ENCODE peak calls at places on chromosomes 7 and 10, in nine cellular contexts. P, H, V, U, S, Z, T, X and J are unnamed samples.

GRCh38 chr10:33706191-33706590 is 371.7 kb upstream of the NRP1 start:
- DNase-seq in P (no peak), H (peak; percentile 99), V (peak; percentile 52), U (no peak), S (peak; percentile 54), Z (no peak), T (peak; percentile 95), X (no peak), J (peak; percentile 41)

GRCh38 chr10:121426307-121426706 is 171.9 kb downstream of the FGFR2 start:
- DNase-seq in P (no peak), H (peak; percentile 19), V (no peak), U (peak; percentile 69), S (no peak), Z (no peak), T (no peak), X (no peak), J (no peak)

GRCh38 chr10:125005312-125006187 is 63.6 kb downstream of the ZRANB1 start:
- DNase-seq in P (peak; percentile 28), H (no peak), V (no peak), U (no peak), S (no peak), Z (no peak), T (no peak), X (no peak), J (no peak)

GRCh38 chr10:113096111-113097045 is 146.3 kb downstream of the TCF7L2 start:
- DNase-seq in P (no peak), H (no peak), V (no peak), U (no peak), S (peak; percentile 59), Z (no peak), T (no peak), X (no peak), J (no peak)

GRCh38 chr7:137846588-137847417 is at the start of gene DGKI:
- DNase-seq in P (peak; percentile 26), H (no peak), V (peak; percentile 20), U (peak; percentile 77), S (peak; percentile 58), Z (no peak), T (no peak), X (peak; percentile 82), J (peak; percentile 1)

GRCh38 chr7:13148548-13148947 is 461.1 kb downstream of the ARL4A start:
- DNase-seq in P (no peak), H (no peak), V (no peak), U (no peak), S (no peak), Z (no peak), T (no peak), X (no peak), J (no peak)

GRCh38 chr7:5549096-5549896 is 125.7 kb upstream of the TNRC18 start:
- DNase-seq in P (no peak), H (peak; percentile 95), V (peak; percentile 56), U (no peak), S (peak; percentile 65), Z (no peak), T (peak; percentile 62), X (no peak), J (peak; percentile 98)

GRCh38 chr10:132585732-132586722 is 48.4 kb downstream of the INPP5A start:
- DNase-seq in P (no peak), H (no peak), V (peak; percentile 19), U (no peak), S (no peak), Z (no peak), T (no peak), X (no peak), J (no peak)

GRCh38 chr7:114416089-114416990 is 1.7 kb downstream of the FOXP2 start:
- DNase-seq in P (no peak), H (no peak), V (no peak), U (no peak), S (no peak), Z (no peak), T (no peak), X (no peak), J (no peak)

GRCh38 chr10:103789771-103790201 is 65.6 kb downstream of the SH3PXD2A start:
- DNase-seq in P (peak; percentile 40), H (peak; percentile 50), V (no peak), U (no peak), S (no peak), Z (no peak), T (no peak), X (no peak), J (peak; percentile 59)

GRCh38 chr10:75404335-75405200 is 3.0 kb upstream of the ZNF503 start:
- DNase-seq in P (peak; percentile 65), H (peak; percentile 85), V (no peak), U (peak; percentile 71), S (no peak), Z (no peak), T (no peak), X (peak; percentile 80), J (no peak)

GRCh38 chr7:86720306-86720705 is 76.6 kb downstream of the GRM3 start:
- DNase-seq in P (no peak), H (no peak), V (no peak), U (no peak), S (no peak), Z (no peak), T (no peak), X (no peak), J (no peak)

GRCh38 chr10:128884061-128884425 is 583.0 kb upstream of the MGMT start:
- DNase-seq in P (no peak), H (no peak), V (no peak), U (no peak), S (no peak), Z (no peak), T (no peak), X (no peak), J (no peak)

GRCh38 chr7:55467047-55467593 is 102.0 kb downstream of the LANCL2 start:
- DNase-seq in P (no peak), H (no peak), V (no peak), U (no peak), S (no peak), Z (no peak), T (no peak), X (no peak), J (no peak)

GRCh38 chr7:29386196-29386765 is 177.4 kb upstream of the PRR15 start:
- DNase-seq in P (no peak), H (no peak), V (no peak), U (no peak), S (no peak), Z (no peak), T (no peak), X (no peak), J (no peak)

GRCh38 chr7:135377171-135377570 is 132.7 kb downstream of the CNOT4 start:
- DNase-seq in P (no peak), H (no peak), V (no peak), U (no peak), S (no peak), Z (no peak), T (no peak), X (no peak), J (no peak)

GRCh38 chr10:78288716-78289115 is 255.1 kb downstream of the RPS24 start:
- DNase-seq in P (no peak), H (no peak), V (no peak), U (no peak), S (no peak), Z (no peak), T (no peak), X (no peak), J (no peak)

GRCh38 chr7:100880645-100881044 is 5.7 kb downstream of the SRRT start:
- DNase-seq in P (peak; percentile 9), H (no peak), V (no peak), U (no peak), S (peak; percentile 28), Z (no peak), T (no peak), X (no peak), J (no peak)

GRCh38 chr10:49301302-49301701 is 2.3 kb downstream of the C10orf71 start:
- DNase-seq in P (no peak), H (no peak), V (no peak), U (no peak), S (no peak), Z (no peak), T (no peak), X (no peak), J (no peak)

GRCh38 chr10:126373137-126373536 is 15.1 kb downstream of the ADAM12 start:
- DNase-seq in P (no peak), H (no peak), V (peak; percentile 49), U (no peak), S (no peak), Z (no peak), T (no peak), X (no peak), J (no peak)
- H3K27ac ChIP-seq in P (no peak overlapping the region), H (no peak overlapping the region), V (no peak overlapping the region), U (no peak overlapping the region), S (no peak overlapping the region), Z (no peak overlapping the region), T (no peak overlapping the region), X (no peak overlapping the region), J (no peak overlapping the region)

DNA sequence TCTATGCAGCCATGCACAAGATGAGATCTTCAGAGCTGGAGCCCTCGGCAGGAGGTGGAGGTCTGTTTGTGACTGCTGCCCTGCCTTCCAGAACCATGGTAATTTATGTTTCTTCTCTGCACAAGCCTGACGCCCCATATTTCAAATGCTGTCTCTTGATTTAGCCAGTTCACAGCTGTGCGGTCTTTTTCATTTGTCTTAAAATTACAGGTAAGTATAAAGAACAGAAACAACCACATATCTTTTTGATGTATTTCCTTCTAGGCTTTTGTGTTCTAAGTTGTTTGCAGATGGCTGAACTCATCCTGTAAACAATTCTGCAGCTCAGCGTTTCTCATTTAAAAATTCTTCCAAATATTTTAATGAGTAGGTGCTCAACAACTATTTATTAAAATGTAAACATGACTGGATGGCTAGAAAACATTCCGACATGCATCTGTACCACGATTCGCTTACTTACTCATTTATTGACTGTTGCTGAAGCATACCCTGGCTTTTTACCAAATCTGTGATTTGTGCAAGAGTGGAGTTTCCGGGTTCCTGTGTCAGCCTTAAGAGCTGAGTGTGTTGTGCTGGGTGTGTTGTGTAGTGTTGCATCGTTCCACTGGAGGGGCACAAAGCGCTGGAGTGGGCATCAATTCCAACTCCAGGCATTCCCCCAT is 58.9 kb downstream of the PIP4K2A start:
- DNase-seq in P (no peak), H (peak; percentile 93), V (peak; percentile 82), U (no peak), S (no peak), Z (no peak), T (peak; percentile 50), X (no peak), J (peak; percentile 30)
- TF ChIP-seq CTCF in P (no peak), H (no peak), V (peak; percentile 14), U (no peak), S (no peak), Z (no peak), T (no peak), X (no peak), J (no peak)

GRCh38 chr10:123998197-123999141 is 94.9 kb downstream of the CHST15 start:
- DNase-seq in P (no peak), H (no peak), V (no peak), U (no peak), S (no peak), Z (no peak), T (no peak), X (no peak), J (no peak)
- H3K27ac ChIP-seq in P (no peak overlapping the region), H (peak overlapping the region; percentile 83), V (no peak overlapping the region), U (no peak overlapping the region), S (no peak overlapping the region), Z (no peak overlapping the region), T (no peak overlapping the region), X (no peak overlapping the region), J (peak overlapping the region; percentile 95)

DNA sequence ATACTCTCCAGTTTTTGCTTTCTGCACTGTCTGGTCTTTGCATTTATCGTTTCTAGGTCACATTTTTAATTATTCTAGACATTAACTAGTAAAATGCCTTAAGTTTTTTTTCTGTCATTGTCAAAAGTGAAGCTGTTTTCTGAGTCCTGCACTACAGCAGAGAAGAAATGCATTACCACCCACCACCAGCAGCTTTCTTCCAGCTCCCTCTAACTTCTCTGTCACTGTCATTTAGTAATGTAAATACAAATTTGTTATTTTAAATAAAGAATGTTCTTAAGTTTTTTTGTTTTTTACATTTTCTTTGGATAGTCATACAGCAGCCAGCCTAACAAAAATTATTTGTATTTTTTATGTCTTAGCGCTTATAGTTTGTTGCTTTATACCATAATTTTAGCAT is 18.8 kb downstream of the PTPRZ1 start:
- DNase-seq in P (no peak), H (no peak), V (no peak), U (peak; percentile 32), S (no peak), Z (no peak), T (no peak), X (no peak), J (no peak)
- TF ChIP-seq CTCF in P (no peak), H (no peak), V (no peak), U (peak; percentile 12), S (no peak), Z (no peak), T (no peak), X (no peak), J (no peak)